ENCODE peak calls at places on chromosomes 5 and 9, in four cellular contexts. One of them, this sample, is unnamed.

GRCh38 chr5:144864113-144864512 is 693.4 kb downstream of the KCTD16 start:
- DNase-seq in breast epithelium: no peak
- DNase-seq in nucleus accumbens: no peak
- DNase-seq in activated CD8-positive, alpha-beta memory T cell treated with anti-CD3 and anti-CD28 coated beads for 48 hours: no peak
- DNase-seq in this sample: no peak

GRCh38 chr9:99025616-99026270 is 79.2 kb upstream of the TGFBR1 start:
- DNase-seq in activated CD8-positive, alpha-beta memory T cell treated with anti-CD3 and anti-CD28 coated beads for 48 hours: no peak
- DNase-seq in nucleus accumbens: no peak
- DNase-seq in breast epithelium: no peak
- DNase-seq in this sample: no peak

GRCh38 chr5:73792687-73793320 is 166.8 kb downstream of the ARHGEF28 start:
- DNase-seq in breast epithelium: peak
- DNase-seq in activated CD8-positive, alpha-beta memory T cell treated with anti-CD3 and anti-CD28 coated beads for 48 hours: peak
- DNase-seq in nucleus accumbens: peak
- DNase-seq in this sample: peak

GRCh38 chr5:139903805-139904565 is 108.4 kb downstream of the PSD2 start:
- DNase-seq in breast epithelium: no peak
- DNase-seq in activated CD8-positive, alpha-beta memory T cell treated with anti-CD3 and anti-CD28 coated beads for 48 hours: no peak
- DNase-seq in nucleus accumbens: no peak
- DNase-seq in this sample: no peak

GRCh38 chr5:178477224-178478201 is 112.7 kb downstream of the COL23A1 start:
- DNase-seq in activated CD8-positive, alpha-beta memory T cell treated with anti-CD3 and anti-CD28 coated beads for 48 hours: no peak
- DNase-seq in breast epithelium: no peak
- DNase-seq in nucleus accumbens: no peak
- DNase-seq in this sample: no peak

GRCh38 chr5:168874713-168875380 is 295.7 kb upstream of the PANK3 start:
- DNase-seq in breast epithelium: no peak
- DNase-seq in nucleus accumbens: no peak
- DNase-seq in activated CD8-positive, alpha-beta memory T cell treated with anti-CD3 and anti-CD28 coated beads for 48 hours: no peak
- DNase-seq in this sample: no peak

GRCh38 chr5:32837211-32837610 is 126.1 kb downstream of the NPR3 start:
- DNase-seq in activated CD8-positive, alpha-beta memory T cell treated with anti-CD3 and anti-CD28 coated beads for 48 hours: no peak
- DNase-seq in nucleus accumbens: no peak
- DNase-seq in breast epithelium: no peak
- DNase-seq in this sample: no peak

GRCh38 chr9:131734165-131734610 is 5.7 kb downstream of the RAPGEF1 start:
- DNase-seq in activated CD8-positive, alpha-beta memory T cell treated with anti-CD3 and anti-CD28 coated beads for 48 hours: no peak
- DNase-seq in nucleus accumbens: no peak
- DNase-seq in breast epithelium: peak
- DNase-seq in this sample: no peak

GRCh38 chr5:94901071-94901979 is 282.9 kb downstream of the SLF1 start:
- DNase-seq in breast epithelium: no peak
- DNase-seq in activated CD8-positive, alpha-beta memory T cell treated with anti-CD3 and anti-CD28 coated beads for 48 hours: no peak
- DNase-seq in nucleus accumbens: no peak
- DNase-seq in this sample: peak

GRCh38 chr5:144276034-144276822 is 105.6 kb downstream of the KCTD16 start:
- DNase-seq in nucleus accumbens: no peak
- DNase-seq in activated CD8-positive, alpha-beta memory T cell treated with anti-CD3 and anti-CD28 coated beads for 48 hours: no peak
- DNase-seq in breast epithelium: no peak
- DNase-seq in this sample: no peak

GRCh38 chr9:6640268-6641072 is 5.1 kb downstream of the GLDC start:
- DNase-seq in nucleus accumbens: no peak
- DNase-seq in breast epithelium: no peak
- DNase-seq in activated CD8-positive, alpha-beta memory T cell treated with anti-CD3 and anti-CD28 coated beads for 48 hours: no peak
- DNase-seq in this sample: no peak

This sample was measured in tibial nerve.